ENCODE peak calls at places on chromosomes 5 and 9, in seven cellular contexts. T, Z, Q, I, L, O and H are unnamed samples.
A peak's percentile ranks its signal among the peaks of the same experiment; 100 is the strongest.

GRCh38 chr9:86601697-86602096 is 247.5 kb upstream of the TUT7 start:
- DNase-seq in T (no peak), Z (no peak), Q (peak; percentile 50), I (no peak), L (no peak), O (no peak), H (no peak)

GRCh38 chr5:179878222-179879002 is 19.8 kb upstream of the MRNIP start:
- DNase-seq in T (no peak), Z (no peak), Q (no peak), I (no peak), L (no peak), O (no peak), H (no peak)

GRCh38 chr9:88953401-88954029 is 37.8 kb upstream of the S1PR3 start:
- DNase-seq in T (no peak), Z (no peak), Q (peak; percentile 73), I (peak; percentile 22), L (no peak), O (no peak), H (peak; percentile 81)

GRCh38 chr9:120894404-120895226 is 17.6 kb upstream of the PHF19 start:
- DNase-seq in T (no peak), Z (peak; percentile 77), Q (no peak), I (no peak), L (no peak), O (no peak), H (no peak)

GRCh38 chr5:132226516-132227234 is 978 bp downstream of the P4HA2 start:
- DNase-seq in T (no peak), Z (peak; percentile 6), Q (peak; percentile 25), I (no peak), L (peak; percentile 37), O (no peak), H (peak; percentile 85)

GRCh38 chr5:102583663-102584062 is 84.9 kb upstream of the SLCO6A1 start:
- DNase-seq in T (no peak), Z (no peak), Q (peak; percentile 18), I (peak; percentile 8), L (no peak), O (no peak), H (no peak)

GRCh38 chr5:175711031-175711430 is 53.2 kb downstream of the HRH2 start:
- DNase-seq in T (no peak), Z (no peak), Q (no peak), I (no peak), L (no peak), O (no peak), H (no peak)

GRCh38 chr5:148372331-148372730 is 11.4 kb upstream of the FBXO38 start:
- DNase-seq in T (no peak), Z (no peak), Q (no peak), I (no peak), L (no peak), O (no peak), H (no peak)

GRCh38 chr9:118170032-118170955 is 466.1 kb downstream of the TLR4 start:
- DNase-seq in T (no peak), Z (no peak), Q (no peak), I (peak; percentile 35), L (no peak), O (no peak), H (no peak)

GRCh38 chr9:122360891-122361290 is 9.9 kb upstream of the PTGS1 start:
- DNase-seq in T (no peak), Z (no peak), Q (peak; percentile 70), I (no peak), L (no peak), O (no peak), H (no peak)

DNA sequence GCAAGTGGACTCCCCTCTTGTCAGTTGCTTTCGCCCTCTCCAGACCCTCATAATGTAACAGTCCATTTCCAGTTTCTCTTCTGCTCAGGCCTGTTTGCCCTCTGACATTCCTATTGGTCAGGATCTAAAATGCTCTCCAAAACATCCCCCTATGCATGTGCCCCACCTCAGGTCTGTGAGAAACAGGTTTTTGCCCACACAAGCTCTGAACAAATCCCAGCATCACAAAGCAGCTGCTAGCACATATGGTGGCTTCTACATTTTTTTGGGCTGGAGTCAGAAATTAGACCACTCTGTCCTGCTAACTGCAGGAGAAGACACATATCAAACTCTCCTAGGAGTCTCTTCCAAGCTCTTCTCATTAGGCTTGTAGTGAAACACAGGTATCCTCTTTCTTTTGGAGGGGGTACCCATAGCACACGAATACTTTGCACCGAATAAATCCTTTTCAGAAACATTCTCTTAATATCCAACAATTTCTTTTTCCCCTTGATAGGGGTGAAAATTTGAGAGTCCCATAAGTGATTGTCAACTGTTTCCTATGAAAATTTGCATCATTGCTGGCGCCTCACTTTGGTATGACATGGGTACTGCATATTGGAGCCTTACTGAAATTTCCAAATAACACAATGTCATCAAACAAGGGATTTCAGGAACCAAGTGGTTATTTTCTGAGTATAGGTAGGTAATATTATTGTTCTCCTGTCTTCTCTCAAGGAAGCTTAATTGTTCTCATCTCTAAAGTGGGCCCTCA is 19.3 kb upstream of the HSPA9 start:
- DNase-seq in T (no peak), Z (no peak), Q (no peak), I (peak; percentile 33), L (no peak), O (no peak), H (peak; percentile 7)
- TF ChIP-seq CTCF in T (no peak), Z (no peak), Q (peak; percentile 27), I (peak; percentile 69), L (no peak), O (no peak), H (no peak)

GRCh38 chr9:34587271-34587670 is 2.3 kb downstream of the CNTFR start:
- DNase-seq in T (no peak), Z (no peak), Q (no peak), I (no peak), L (no peak), O (no peak), H (no peak)

GRCh38 chr9:34589371-34589655 is 211 bp downstream of the CNTFR start:
- DNase-seq in T (no peak), Z (no peak), Q (no peak), I (no peak), L (no peak), O (no peak), H (no peak)

GRCh38 chr9:34590376-34591090 is 1.0 kb upstream of the CNTFR start:
- DNase-seq in T (peak; percentile 38), Z (no peak), Q (no peak), I (peak; percentile 43), L (peak; percentile 29), O (no peak), H (peak; percentile 90)

GRCh38 chr9:34589656-34590375 is at the start of gene CNTFR:
- DNase-seq in T (no peak), Z (peak; percentile 67), Q (no peak), I (no peak), L (peak; percentile 55), O (no peak), H (peak; percentile 88)

DNA sequence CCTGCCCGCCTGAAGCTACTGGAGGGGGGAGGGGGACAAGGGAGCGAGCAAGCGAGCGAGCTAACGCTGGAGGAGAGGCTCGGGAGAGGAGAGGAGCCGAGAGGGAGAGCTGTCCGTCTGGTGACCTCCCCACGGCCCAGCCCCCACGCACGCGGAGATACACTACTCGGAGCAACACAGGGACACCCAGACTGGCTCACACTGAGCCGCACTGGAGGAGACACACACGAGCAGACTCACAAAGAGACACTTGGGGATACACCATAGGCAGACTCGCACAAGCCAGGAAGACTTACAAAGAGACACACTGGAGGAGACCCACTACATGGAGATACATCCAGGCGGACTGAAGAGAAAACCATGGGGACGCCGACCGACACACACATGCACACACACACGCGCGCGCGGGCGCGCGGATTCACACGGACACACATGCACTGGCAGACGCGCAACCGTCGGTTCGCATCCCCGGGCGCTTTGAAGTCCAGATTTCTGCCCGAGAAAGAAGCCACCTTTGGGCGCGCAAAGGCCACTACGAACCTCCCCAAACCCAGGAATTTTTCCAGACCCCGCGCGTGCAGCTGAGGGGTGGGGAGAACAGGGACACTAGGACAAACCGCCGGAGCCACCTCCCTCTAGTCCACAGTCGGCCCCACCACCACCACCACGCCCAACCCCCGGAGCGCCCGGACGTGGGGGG is 703 bp downstream of the CNTFR start:
- DNase-seq in T (no peak), Z (no peak), Q (no peak), I (peak; percentile 38), L (no peak), O (no peak), H (no peak)
- H3K4me3 ChIP-seq in T (peak overlapping the region; percentile 42), Z (peak overlapping the region; percentile 46), Q (no peak overlapping the region), I (no peak overlapping the region), L (peak overlapping the region; percentile 49), O (peak overlapping the region; percentile 65), H (peak overlapping the region; percentile 44)

DNA sequence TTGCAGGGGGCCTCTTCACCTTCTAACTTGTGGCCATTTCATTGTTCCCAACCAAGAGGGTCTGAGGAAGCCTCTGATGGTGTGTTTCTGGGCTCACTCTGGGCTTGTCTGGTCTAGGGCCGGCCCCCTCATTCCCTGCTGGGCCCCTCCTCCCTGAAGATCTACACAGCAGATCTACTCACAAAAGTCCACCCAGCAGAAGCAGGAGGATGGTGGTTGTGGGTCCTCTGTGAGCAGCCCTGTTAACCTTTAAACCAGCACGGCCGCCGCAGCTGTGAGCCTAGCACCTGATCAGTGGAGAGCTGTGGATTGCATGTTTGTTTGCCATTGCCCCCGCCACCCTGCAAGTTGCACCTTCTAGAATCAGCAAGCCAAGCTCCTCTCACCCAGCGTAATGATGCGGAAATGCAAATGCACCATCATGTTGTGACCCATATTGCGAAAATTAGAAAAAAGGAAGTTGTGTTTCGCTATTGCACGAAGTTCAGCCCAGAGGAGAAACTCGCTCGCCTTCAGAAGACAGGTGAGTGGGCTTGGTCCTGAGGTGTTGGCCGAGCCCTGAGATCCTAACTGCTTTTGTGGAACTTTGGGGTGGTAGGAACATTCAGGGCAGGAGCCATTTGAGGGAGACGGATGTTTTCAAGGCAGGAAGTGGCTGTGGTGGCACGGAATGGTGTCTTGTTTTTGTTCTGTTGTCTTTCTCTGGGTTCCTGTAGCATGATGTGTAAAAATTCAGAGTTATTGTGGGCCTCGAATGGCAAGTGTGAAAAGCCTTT is 16.7 kb downstream of the FGD3 start:
- DNase-seq in T (no peak), Z (no peak), Q (no peak), I (peak; percentile 91), L (no peak), O (no peak), H (no peak)
- TF ChIP-seq POLR2A in T (no peak), Z (no peak), Q (no peak), I (no peak), L (no peak), O (no peak), H (no peak)

GRCh38 chr5:167902298-167902697 is 389.1 kb upstream of the WWC1 start:
- DNase-seq in T (no peak), Z (no peak), Q (no peak), I (no peak), L (no peak), O (no peak), H (no peak)

GRCh38 chr5:167897371-167897770 is 394.1 kb upstream of the WWC1 start:
- DNase-seq in T (no peak), Z (no peak), Q (no peak), I (no peak), L (no peak), O (no peak), H (no peak)

GRCh38 chr5:167900521-167900920 is 390.9 kb upstream of the WWC1 start:
- DNase-seq in T (no peak), Z (no peak), Q (no peak), I (no peak), L (no peak), O (no peak), H (no peak)

GRCh38 chr5:167898361-167899042 is 392.9 kb upstream of the WWC1 start:
- DNase-seq in T (no peak), Z (no peak), Q (no peak), I (no peak), L (no peak), O (no peak), H (no peak)

DNA sequence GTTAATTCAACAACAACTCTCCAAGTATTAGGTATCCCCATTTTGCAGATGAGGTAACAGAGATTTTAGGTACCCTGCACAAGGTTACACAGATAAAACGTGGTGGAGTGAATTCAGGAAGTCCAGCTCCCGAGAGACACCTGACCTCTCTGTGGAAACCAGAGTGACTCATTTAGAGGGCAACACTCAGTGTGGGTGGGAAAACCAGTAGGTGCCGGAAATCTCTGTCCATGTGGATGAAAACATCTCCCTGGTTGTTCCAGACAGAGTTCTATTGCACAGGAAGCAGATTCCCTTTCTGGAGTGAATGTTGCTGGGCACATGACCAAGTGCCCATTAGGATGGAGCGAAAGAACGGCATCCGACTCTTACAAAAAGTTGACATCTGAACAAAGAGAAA is 392.0 kb upstream of the WWC1 start:
- DNase-seq in T (no peak), Z (no peak), Q (peak; percentile 17), I (no peak), L (no peak), O (no peak), H (no peak)
- TF ChIP-seq CTCF in T (no peak), Z (no peak), Q (no peak), I (no peak), L (no peak), O (no peak), H (no peak)